ENCODE peak calls at places on chromosomes 3 and 15, in five cellular contexts. Y, O, G, C and P are unnamed samples.

GRCh38 chr15:68711406-68711805 is 109.3 kb downstream of the ANP32A start:
- DNase-seq in Y (no peak), O (no peak), C (no peak), G (no peak), P (no peak)

GRCh38 chr3:112089956-112090898 is 4.0 kb downstream of the C3orf52 start:
- DNase-seq in O (no peak), Y (no peak), C (no peak), G (no peak), P (no peak)

GRCh38 chr3:94001825-94002495 is 22.0 kb downstream of the ARL13B start:
- DNase-seq in Y (no peak), O (no peak), C (no peak), G (no peak), P (no peak)

GRCh38 chr3:159128628-159129027 is 326.8 kb downstream of the MFSD1 start:
- DNase-seq in Y (no peak), C (peak), O (no peak), G (no peak), P (no peak)

GRCh38 chr3:59327324-59327939 is 277.6 kb upstream of the CFAP20DC start:
- DNase-seq in C (peak), Y (no peak), O (no peak), G (no peak), P (no peak)

GRCh38 chr3:32310336-32310735 is 71.9 kb downstream of the CMTM8 start:
- DNase-seq in Y (no peak), C (no peak), G (no peak), O (no peak), P (no peak)

GRCh38 chr15:88083828-88084760 is 172.4 kb downstream of the NTRK3 start:
- DNase-seq in G (no peak), C (no peak), Y (no peak), O (no peak), P (no peak)

GRCh38 chr3:42960282-42960681 is 18.8 kb upstream of the GASK1A start:
- DNase-seq in C (no peak), O (no peak), G (no peak), Y (no peak), P (no peak)

GRCh38 chr15:82176528-82176927 is 86.0 kb downstream of the EFL1 start:
- DNase-seq in O (peak), Y (no peak), C (no peak), G (no peak), P (no peak)

GRCh38 chr3:59885907-59886400 is 836.1 kb upstream of the CFAP20DC start:
- DNase-seq in O (no peak), Y (no peak), G (no peak), C (no peak), P (no peak)

GRCh38 chr3:115018694-115019093 is 128.4 kb downstream of the ZBTB20 start:
- DNase-seq in Y (no peak), G (no peak), O (no peak), C (no peak), P (no peak)

GRCh38 chr3:150078983-150079739 is 108.5 kb upstream of the PFN2 start:
- DNase-seq in Y (no peak), C (peak), O (no peak), G (no peak), P (no peak)

GRCh38 chr15:77659350-77660321 is 26.9 kb upstream of the LINGO1 start:
- DNase-seq in C (no peak), O (peak), Y (no peak), G (no peak), P (peak)

GRCh38 chr15:59918994-59919951 is 84.8 kb upstream of the FOXB1 start:
- DNase-seq in G (peak), Y (no peak), C (no peak), O (no peak), P (no peak)

GRCh38 chr3:128541246-128541645 is 48.2 kb upstream of the GATA2 start:
- DNase-seq in G (no peak), C (no peak), Y (no peak), O (no peak), P (no peak)

GRCh38 chr3:42815826-42816225 is 6.6 kb downstream of the ACKR2 start:
- DNase-seq in C (no peak), G (no peak), Y (no peak), O (no peak), P (no peak)

GRCh38 chr3:157447026-157447694 is 10.5 kb downstream of the PTX3 start:
- DNase-seq in O (no peak), Y (no peak), G (no peak), C (no peak), P (no peak)

GRCh38 chr3:141049681-141050080 is 1.5 kb upstream of the SPSB4 start:
- DNase-seq in C (no peak), Y (no peak), O (peak), G (no peak), P (no peak)

GRCh38 chr3:45362768-45363167 is 25.6 kb upstream of the LARS2 start:
- DNase-seq in C (no peak), Y (no peak), O (no peak), G (no peak), P (no peak)

GRCh38 chr3:197811343-197811742 is 20.3 kb downstream of the LRCH3 start:
- DNase-seq in G (no peak), O (peak), Y (no peak), C (peak), P (no peak)

GRCh38 chr15:39699531-39700110 is 83.0 kb downstream of the FSIP1 start:
- DNase-seq in G (no peak), O (no peak), C (no peak), Y (no peak), P (no peak)

GRCh38 chr3:14719006-14719405 is 44.1 kb downstream of the C3orf20 start:
- DNase-seq in C (no peak), G (no peak), Y (no peak), O (no peak), P (no peak)

GRCh38 chr3:60536420-60536819 is 714.8 kb downstream of the FHIT start:
- DNase-seq in Y (no peak), O (no peak), G (no peak), C (no peak), P (no peak)

GRCh38 chr3:107206141-107206540 is 171.1 kb upstream of the CCDC54 start:
- DNase-seq in Y (no peak), C (no peak), G (no peak), O (peak), P (no peak)

GRCh38 chr15:73885954-73886700 is 12.8 kb downstream of the TBC1D21 start:
- DNase-seq in C (no peak), Y (no peak), O (no peak), G (no peak), P (no peak)

GRCh38 chr3:51530485-51530884 is 8.0 kb upstream of the RAD54L2 start:
- DNase-seq in G (no peak), O (no peak), C (no peak), Y (no peak), P (no peak)

GRCh38 chr3:57793737-57794187 is 37.7 kb downstream of the SLMAP start:
- DNase-seq in Y (no peak), O (no peak), G (no peak), C (no peak), P (no peak)

GRCh38 chr3:100063929-100064461 is 50.3 kb downstream of the FILIP1L start:
- DNase-seq in Y (no peak), O (no peak), G (no peak), C (no peak), P (no peak)

GRCh38 chr3:64216706-64217105 is 8.6 kb downstream of the PRICKLE2 start:
- DNase-seq in O (no peak), Y (no peak), C (no peak), G (no peak), P (no peak)

GRCh38 chr3:42823351-42823750 is 14.1 kb downstream of the ACKR2 start:
- DNase-seq in C (no peak), Y (no peak), G (no peak), O (no peak), P (no peak)

GRCh38 chr15:79939399-79939798 is 31.6 kb downstream of the BCL2A1 start:
- DNase-seq in O (no peak), G (no peak), C (no peak), Y (no peak), P (no peak)

GRCh38 chr15:45087513-45087912 is 26.5 kb downstream of the DUOX2 start:
- DNase-seq in G (no peak), Y (no peak), O (no peak), C (no peak), P (no peak)
- TF ChIP-seq CTCF in G (no peak), Y (no peak), O (peak), C (no peak), P (no peak)

GRCh38 chr3:160720123-160720746 is 35.8 kb upstream of the PPM1L start:
- DNase-seq in O (no peak), Y (no peak), G (no peak), C (no peak), P (no peak)
- TF ChIP-seq CTCF in O (peak), Y (no peak), G (peak), C (peak), P (peak)

GRCh38 chr3:123444023-123444422 is 4.9 kb downstream of the ADCY5 start:
- DNase-seq in Y (no peak), G (no peak), O (no peak), C (no peak), P (no peak)

GRCh38 chr3:123442908-123443307 is 6.0 kb downstream of the ADCY5 start:
- DNase-seq in G (no peak), O (no peak), Y (no peak), C (no peak), P (no peak)

GRCh38 chr3:123446210-123446609 is 2.7 kb downstream of the ADCY5 start:
- DNase-seq in O (no peak), C (no peak), Y (no peak), G (no peak), P (no peak)

GRCh38 chr3:123445702-123446101 is 3.2 kb downstream of the ADCY5 start:
- DNase-seq in C (no peak), O (no peak), G (no peak), Y (no peak), P (no peak)

DNA sequence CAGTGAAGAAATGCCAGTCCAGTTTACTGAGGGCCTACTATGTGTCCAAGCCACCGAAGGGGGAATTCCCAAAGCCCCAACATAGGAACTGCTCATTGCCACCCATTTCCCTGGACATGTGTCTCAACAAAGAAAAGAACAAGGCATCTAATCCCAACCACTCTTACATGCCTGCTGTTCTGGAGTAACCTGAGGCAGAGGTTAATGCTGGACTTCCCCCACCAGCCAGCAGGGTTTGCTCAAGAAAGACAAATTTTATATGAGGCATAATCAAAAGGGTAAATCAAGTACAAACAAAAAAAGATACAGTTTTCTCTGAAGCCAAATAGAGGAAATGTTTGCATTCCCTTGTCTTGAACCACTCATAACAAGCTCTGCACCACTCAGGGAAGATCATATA is 4.1 kb downstream of the ADCY5 start:
- DNase-seq in Y (no peak), O (no peak), C (no peak), G (no peak), P (no peak)
- TF ChIP-seq CTCF in Y (no peak), O (no peak), C (no peak), G (no peak), P (peak)

DNA sequence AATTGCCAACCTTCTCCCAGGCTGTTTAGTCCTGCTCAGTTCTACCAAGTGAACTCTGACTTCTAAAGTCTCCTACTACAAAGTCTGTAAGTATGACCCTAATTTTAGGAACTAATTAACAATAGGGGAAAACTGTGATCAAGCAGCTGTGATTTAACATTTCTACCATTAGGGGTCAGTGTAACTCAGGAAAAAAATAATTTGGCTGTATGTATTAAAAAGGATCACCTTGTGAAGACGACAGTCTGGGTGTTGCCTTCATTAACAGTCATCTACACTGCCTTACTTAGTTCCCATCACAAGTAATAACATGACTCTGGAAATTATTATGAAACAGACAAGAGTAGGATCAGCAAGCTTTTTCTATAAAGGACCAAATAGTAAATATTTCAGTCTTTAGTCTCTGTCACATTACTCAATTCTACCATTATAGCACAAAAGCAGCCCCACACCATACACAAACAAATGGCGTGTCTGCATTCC is 4.2 kb upstream of the NPHP3 start:
- DNase-seq in O (peak), G (no peak), Y (no peak), C (no peak), P (no peak)
- TF ChIP-seq CTCF in O (peak), G (peak), Y (peak), C (peak), P (peak)

GRCh38 chr15:72783563-72784232 is at the start of gene ADPGK:
- DNase-seq in O (peak), Y (peak), C (peak), G (peak), P (peak)

GRCh38 chr15:72785452-72786243 is 2.1 kb upstream of the ADPGK start:
- DNase-seq in O (no peak), C (peak), G (no peak), Y (peak), P (no peak)

GRCh38 chr15:72782993-72783562 is 480 bp downstream of the ADPGK start:
- DNase-seq in O (no peak), Y (no peak), C (no peak), G (no peak), P (no peak)

GRCh38 chr15:72786244-72786641 is 2.7 kb upstream of the ADPGK start:
- DNase-seq in C (no peak), O (no peak), Y (no peak), G (no peak), P (no peak)

DNA sequence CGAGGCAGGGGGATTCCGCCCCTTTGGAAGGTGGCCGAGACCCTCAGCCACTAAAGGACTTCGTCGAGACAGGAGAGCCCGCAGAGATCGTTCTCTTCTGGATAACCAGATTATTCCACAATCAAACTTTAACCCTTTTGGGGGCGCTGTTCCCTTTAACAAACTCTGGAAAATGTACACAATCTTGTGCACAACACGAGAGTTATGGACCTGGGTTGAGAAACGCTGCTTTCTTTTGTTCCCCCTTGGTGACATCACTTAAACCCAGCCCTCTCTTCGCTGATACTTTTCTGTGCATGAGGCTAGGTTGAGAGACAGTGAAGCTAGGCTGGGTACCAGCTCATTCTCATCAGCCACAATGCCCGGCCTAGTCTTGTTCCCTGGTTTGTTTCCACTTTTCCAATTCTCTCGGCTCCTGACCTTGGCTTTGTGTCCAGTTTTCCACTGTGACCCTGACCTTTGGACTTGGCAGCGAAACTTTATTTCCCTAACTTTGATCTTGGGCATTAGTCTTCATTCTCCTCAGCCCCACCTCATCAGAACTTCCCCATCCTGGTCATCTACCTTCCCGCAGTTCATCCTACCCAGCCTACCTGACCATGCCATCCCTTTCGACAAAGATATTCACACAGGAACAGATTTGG is 797 bp upstream of the ADPGK start:
- DNase-seq in C (peak), G (peak), Y (no peak), O (peak), P (no peak)
- TF ChIP-seq CTCF in C (peak), G (peak), Y (peak), O (peak), P (peak)